ENCODE peak calls at places on chromosome 16, in five cellular contexts. C is tibial nerve, M is GM12878, H is A549, R is suprapubic skin. V is an unnamed sample.

GRCh38 chr16:8850279-8850885 is 18.4 kb downstream of the CARHSP1 start:
- DNase-seq in M (no peak), H (no peak), C (peak; percentile 54), R (no peak), V (no peak)

GRCh38 chr16:50228364-50228868 is 37.9 kb upstream of the ADCY7 start:
- DNase-seq in H (no peak), C (no peak), R (no peak), M (no peak), V (no peak)

GRCh38 chr16:17448640-17449638 is 21.8 kb downstream of the XYLT1 start:
- DNase-seq in H (no peak), M (no peak), C (peak; percentile 24), R (no peak), V (no peak)

GRCh38 chr16:29959293-29959692 is 2.6 kb upstream of the TMEM219 start:
- DNase-seq in M (no peak), C (no peak), H (no peak), R (no peak), V (no peak)

GRCh38 chr16:57798267-57798810 is 4.0 kb downstream of the KIFC3 start:
- DNase-seq in M (no peak), R (no peak), C (no peak), H (no peak), V (no peak)

GRCh38 chr16:84036982-84037425 is 5.6 kb downstream of the SLC38A8 start:
- DNase-seq in H (no peak), R (no peak), C (no peak), M (no peak), V (no peak)

GRCh38 chr16:10228779-10229178 is 46.6 kb upstream of the GRIN2A start:
- DNase-seq in H (no peak), C (no peak), M (peak; percentile 28), R (no peak), V (no peak)

GRCh38 chr16:13866073-13866472 is 53.9 kb upstream of the ERCC4 start:
- DNase-seq in H (peak; percentile 84), C (peak; percentile 23), R (no peak), M (no peak), V (peak; percentile 73)

GRCh38 chr16:5604770-5605169 is 507.2 kb upstream of the EEF2KMT start:
- DNase-seq in H (peak; percentile 53), C (no peak), R (no peak), M (no peak), V (no peak)

GRCh38 chr16:85286970-85287814 is 174.9 kb upstream of the CIBAR2 start:
- DNase-seq in H (no peak), R (no peak), M (no peak), C (no peak), V (no peak)

GRCh38 chr16:30903596-30903995 is 7.2 kb downstream of the CTF1 start:
- DNase-seq in H (peak; percentile 35), M (no peak), C (no peak), R (no peak), V (no peak)

GRCh38 chr16:11136600-11136999 is 119.4 kb downstream of the SOCS1 start:
- DNase-seq in H (no peak), R (no peak), C (no peak), M (no peak), V (no peak)

GRCh38 chr16:27138257-27138656 is 65.1 kb upstream of the KDM8 start:
- DNase-seq in R (no peak), C (no peak), H (no peak), M (no peak), V (no peak)

GRCh38 chr16:19116711-19117449 is 3.1 kb downstream of the ITPRIPL2 start:
- DNase-seq in C (no peak), M (no peak), R (no peak), H (no peak), V (no peak)

GRCh38 chr16:70438983-70439862 is at the start of gene ST3GAL2:
- DNase-seq in R (peak; percentile 95), M (peak; percentile 74), C (peak; percentile 94), H (peak; percentile 93), V (peak; percentile 95)

GRCh38 chr16:24382929-24383328 is 126.8 kb downstream of the CACNG3 start:
- DNase-seq in M (no peak), H (no peak), R (no peak), C (no peak), V (no peak)

GRCh38 chr16:17633146-17633966 is 162.6 kb upstream of the XYLT1 start:
- DNase-seq in R (no peak), H (no peak), C (no peak), M (no peak), V (no peak)

GRCh38 chr16:65546353-65546791 is 424.5 kb upstream of the CDH11 start:
- DNase-seq in H (no peak), C (no peak), R (no peak), M (no peak), V (no peak)

GRCh38 chr16:9151074-9151473 is 59.6 kb downstream of the HAPSTR1 start:
- DNase-seq in C (no peak), R (no peak), H (no peak), M (no peak), V (no peak)

GRCh38 chr16:48829361-48829760 is 219.4 kb upstream of the N4BP1 start:
- DNase-seq in M (no peak), H (no peak), C (no peak), R (no peak), V (no peak)

GRCh38 chr16:1778200-1779179 is 3.9 kb downstream of the SPSB3 start:
- DNase-seq in M (no peak), H (no peak), R (no peak), C (no peak), V (peak; percentile 43)

GRCh38 chr16:14003119-14003570 is 68.0 kb upstream of the MRTFB start:
- DNase-seq in M (no peak), R (peak; percentile 89), H (no peak), C (no peak), V (peak; percentile 38)

GRCh38 chr16:61030616-61031015 is 1005.6 kb downstream of the CDH8 start:
- DNase-seq in R (no peak), H (no peak), M (no peak), C (no peak), V (no peak)

GRCh38 chr16:9797306-9797705 is 384.9 kb downstream of the GRIN2A start:
- DNase-seq in C (no peak), H (peak; percentile 13), R (no peak), M (no peak), V (no peak)

GRCh38 chr16:59030923-59031485 is 296.9 kb upstream of the GOT2 start:
- DNase-seq in R (no peak), C (no peak), M (no peak), H (no peak), V (no peak)
- TF ChIP-seq EP300 in R (no peak), C (no peak), M (no peak), H (no peak), V (no peak)

DNA sequence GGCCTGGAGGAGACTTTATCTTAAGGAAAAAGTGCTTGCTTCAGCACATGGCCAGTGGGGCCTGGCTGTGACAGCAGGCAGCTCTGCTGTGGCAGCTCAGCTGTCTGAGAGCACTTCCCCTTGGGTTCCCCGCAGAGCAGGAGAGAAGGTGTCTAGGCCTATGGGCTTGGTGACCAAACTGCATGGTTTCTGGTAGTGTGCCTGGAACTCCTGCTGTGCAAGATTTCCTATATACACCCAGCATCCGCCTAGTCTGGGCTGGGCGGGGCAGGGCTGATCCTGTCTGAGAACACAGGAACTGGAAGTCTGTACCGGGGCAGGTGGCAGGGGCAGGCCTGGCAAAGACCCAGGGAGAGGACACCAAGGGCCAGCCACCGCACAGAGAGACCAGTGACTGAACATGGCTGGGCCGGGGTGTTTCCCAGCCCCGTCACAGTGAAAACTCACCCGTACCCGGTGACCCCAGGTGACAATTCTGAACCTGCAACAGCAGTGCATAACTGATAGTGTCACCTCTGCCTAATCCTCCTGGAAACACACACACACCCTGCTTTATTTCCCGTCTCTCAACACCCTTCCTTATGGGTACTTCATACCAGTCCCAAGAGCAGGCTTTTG is 39.3 kb downstream of the CHD9 start:
- DNase-seq in H (peak; percentile 74), C (peak; percentile 22), M (peak; percentile 45), R (peak; percentile 86), V (no peak)
- TF ChIP-seq EP300 in H (no peak), C (no peak), M (peak; percentile 47), R (no peak), V (no peak)

DNA sequence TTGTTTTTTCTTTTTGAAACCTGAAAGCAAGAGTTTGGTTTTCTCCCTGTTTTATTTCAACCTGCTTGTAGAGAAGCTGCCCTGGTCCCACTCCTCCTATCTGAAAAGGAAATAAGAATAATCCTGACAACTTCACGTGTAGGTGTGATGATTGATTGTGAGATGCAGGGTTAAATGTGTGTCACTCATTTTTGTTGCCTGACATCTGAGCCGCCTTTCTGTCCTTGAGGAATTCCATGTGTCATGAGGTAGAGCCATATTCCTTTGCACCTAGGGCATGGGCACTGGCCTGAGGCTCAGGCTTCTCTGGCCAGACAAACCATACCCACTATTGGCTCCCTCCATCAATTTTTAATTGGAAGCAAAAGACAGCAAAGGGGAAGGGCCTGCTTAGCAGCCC is 10.2 kb upstream of the SMPD3 start:
- DNase-seq in H (no peak), M (no peak), R (no peak), C (no peak), V (no peak)
- TF ChIP-seq EP300 in H (no peak), M (no peak), R (no peak), C (no peak), V (no peak)

DNA sequence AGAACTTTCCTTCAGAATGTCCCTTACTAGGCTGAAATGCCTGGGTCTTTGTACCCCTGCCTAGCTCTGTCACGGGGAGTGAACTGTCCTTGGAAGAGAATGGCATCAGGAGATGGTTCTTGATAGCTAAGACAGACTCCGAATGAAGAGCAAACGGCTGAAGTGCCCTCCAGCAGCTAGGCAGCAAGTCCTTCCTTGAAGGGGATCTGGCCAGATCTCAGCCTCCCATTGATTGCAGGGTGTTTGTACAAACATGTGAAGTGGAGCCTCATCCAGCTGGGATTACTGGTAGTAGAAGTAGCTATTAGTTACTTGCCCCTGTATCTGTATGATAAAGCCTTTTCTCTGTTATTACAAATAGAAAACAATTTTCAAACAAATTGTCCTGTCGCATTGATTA is 30.9 kb downstream of the LRRC36 start:
- DNase-seq in M (no peak), H (no peak), R (no peak), C (no peak), V (no peak)
- TF ChIP-seq EP300 in M (no peak), H (no peak), R (no peak), C (no peak), V (no peak)

GRCh38 chr16:73671102-73671501 is 623.2 kb upstream of the ZFHX3 start:
- DNase-seq in H (no peak), C (no peak), M (no peak), R (no peak), V (no peak)
- TF ChIP-seq EP300 in H (no peak), C (no peak), M (no peak), R (no peak), V (no peak)

DNA sequence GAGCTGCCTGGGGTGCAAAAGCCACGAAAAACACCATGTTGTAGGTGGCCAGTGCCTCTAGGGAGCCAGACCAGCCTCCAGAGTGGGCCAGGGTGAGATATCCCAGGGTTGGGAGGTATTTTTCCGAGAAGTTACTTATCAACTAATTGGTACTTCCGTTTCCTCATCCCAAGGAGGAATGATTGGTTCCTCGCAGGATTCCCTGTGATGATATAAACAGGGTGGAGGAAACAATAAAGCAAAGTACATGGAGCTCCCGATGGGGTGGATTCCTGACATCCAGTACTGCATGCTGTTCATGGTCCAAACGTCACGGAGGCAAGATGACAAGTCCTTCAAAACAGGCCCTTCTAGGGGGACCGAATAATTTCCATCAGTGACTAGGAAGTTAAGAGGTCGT is 39.4 kb upstream of the FOXF1 start:
- DNase-seq in M (no peak), C (no peak), R (no peak), H (no peak), V (no peak)
- TF ChIP-seq EP300 in M (no peak), C (no peak), R (no peak), H (no peak), V (no peak)

GRCh38 chr16:81612351-81613170 is 166.5 kb upstream of the PLCG2 start:
- DNase-seq in M (no peak), R (no peak), C (no peak), H (no peak), V (no peak)
- TF ChIP-seq EP300 in M (no peak), R (no peak), C (peak; percentile 65), H (no peak), V (no peak)

V was measured in ovary.